ENCODE peak calls at places on chromosomes 4 and X, in seven cellular contexts. S is frontal cortex, I is skeletal muscle cell, X is activated T-cell treated with anti-CD3 and anti-CD28 coated beads for 1 hour, O is uterus, P is NB4, F is Caco-2. B is an unnamed sample.

GRCh38 chr4:2829321-2829932 is 14.2 kb upstream of the ADD1 start:
- DNase-seq in S (no peak), I (no peak), X (no peak), O (no peak), P (no peak), F (peak; percentile 26), B (no peak)

GRCh38 chr4:61202638-61203495 is 2.7 kb downstream of the ADGRL3 start:
- DNase-seq in S (peak; percentile 16), I (no peak), X (no peak), O (no peak), P (no peak), F (no peak), B (no peak)

GRCh38 chrX:17621566-17622270 is 115.6 kb upstream of the SCML1 start:
- DNase-seq in S (no peak), I (no peak), X (no peak), O (no peak), P (no peak), F (no peak), B (no peak)

GRCh38 chrX:85243761-85244410 is at the start of the genes SATL1 and ZNF711:
- DNase-seq in S (peak; percentile 39), I (peak; percentile 15), X (no peak), O (peak; percentile 40), P (no peak), F (peak; percentile 75), B (peak; percentile 51)

GRCh38 chrX:96704661-96705060 is 20.0 kb downstream of the DIAPH2 start:
- DNase-seq in S (no peak), I (no peak), X (no peak), O (no peak), P (no peak), F (no peak), B (no peak)

GRCh38 chrX:28880136-28880535 is 292.9 kb downstream of the IL1RAPL1 start:
- DNase-seq in S (no peak), I (peak; percentile 20), X (no peak), O (no peak), P (no peak), F (no peak), B (no peak)

GRCh38 chrX:107429090-107429489 is 20.4 kb upstream of the FRMPD3 start:
- DNase-seq in S (no peak), I (no peak), X (peak; percentile 6), O (no peak), P (peak; percentile 43), F (no peak), B (no peak)

GRCh38 chr4:70651864-70652506 is 14.3 kb downstream of the JCHAIN start:
- DNase-seq in S (peak; percentile 33), I (no peak), X (no peak), O (no peak), P (peak; percentile 45), F (no peak), B (no peak)

GRCh38 chrX:133668225-133668931 is 253.1 kb upstream of the GPC4 start:
- DNase-seq in S (no peak), I (no peak), X (no peak), O (no peak), P (no peak), F (no peak), B (no peak)

GRCh38 chrX:118631586-118631985 is 95.8 kb upstream of the IL13RA1 start:
- DNase-seq in S (no peak), I (no peak), X (no peak), O (no peak), P (peak; percentile 85), F (no peak), B (no peak)

GRCh38 chr4:4259484-4260100 is 11.6 kb upstream of the TMEM128 start:
- DNase-seq in S (no peak), I (no peak), X (no peak), O (no peak), P (no peak), F (peak; percentile 59), B (no peak)

GRCh38 chrX:67779099-67779498 is 235.3 kb downstream of the AR start:
- DNase-seq in S (no peak), I (no peak), X (no peak), O (no peak), P (no peak), F (no peak), B (no peak)

GRCh38 chrX:111360839-111361238 is 51.2 kb downstream of the DCX start:
- DNase-seq in S (no peak), I (no peak), X (no peak), O (no peak), P (no peak), F (no peak), B (no peak)

GRCh38 chr4:53659737-53660136 is 68.5 kb upstream of the LNX1 start:
- DNase-seq in S (no peak), I (no peak), X (no peak), O (no peak), P (no peak), F (no peak), B (no peak)

GRCh38 chr4:86032476-86033022 is 327.3 kb downstream of the MAPK10 start:
- DNase-seq in S (no peak), I (peak; percentile 93), X (no peak), O (peak; percentile 24), P (peak; percentile 44), F (no peak), B (no peak)

GRCh38 chr4:10171055-10171454 is 54.5 kb upstream of the WDR1 start:
- DNase-seq in S (no peak), I (no peak), X (no peak), O (no peak), P (peak; percentile 20), F (no peak), B (no peak)

GRCh38 chr4:10119263-10119662 is 2.7 kb upstream of the WDR1 start:
- DNase-seq in S (no peak), I (no peak), X (no peak), O (no peak), P (no peak), F (no peak), B (no peak)

GRCh38 chr4:3337357-3337732 is 44.5 kb downstream of the RGS12 start:
- DNase-seq in S (no peak), I (no peak), X (no peak), O (no peak), P (no peak), F (no peak), B (no peak)

GRCh38 chr4:5615496-5616075 is 92.8 kb downstream of the EVC2 start:
- DNase-seq in S (no peak), I (no peak), X (no peak), O (no peak), P (no peak), F (peak; percentile 40), B (no peak)

GRCh38 chr4:113584407-113585150 is 177.0 kb downstream of the CAMK2D start:
- DNase-seq in S (no peak), I (peak; percentile 67), X (no peak), O (no peak), P (peak; percentile 9), F (peak; percentile 30), B (no peak)

GRCh38 chr4:53695540-53696463 is 104.5 kb upstream of the LNX1 start:
- DNase-seq in S (no peak), I (no peak), X (no peak), O (no peak), P (no peak), F (no peak), B (no peak)

GRCh38 chr4:152996101-152996500 is 60.0 kb downstream of the FHDC1 start:
- DNase-seq in S (no peak), I (no peak), X (no peak), O (no peak), P (no peak), F (no peak), B (no peak)

GRCh38 chrX:14529288-14529989 is at the start of gene GLRA2:
- DNase-seq in S (no peak), I (no peak), X (peak; percentile 0), O (no peak), P (peak; percentile 27), F (peak; percentile 12), B (no peak)

GRCh38 chr4:10421344-10422055 is 35.7 kb downstream of the ZNF518B start:
- DNase-seq in S (no peak), I (no peak), X (no peak), O (no peak), P (no peak), F (no peak), B (no peak)

GRCh38 chr4:138242076-138242829 is at the start of gene SLC7A11:
- DNase-seq in S (peak; percentile 14), I (peak; percentile 98), X (no peak), O (peak; percentile 26), P (peak; percentile 97), F (peak; percentile 90), B (no peak)

GRCh38 chrX:21369613-21370012 is 4.6 kb upstream of the CNKSR2 start:
- DNase-seq in S (no peak), I (no peak), X (no peak), O (no peak), P (no peak), F (no peak), B (no peak)

GRCh38 chrX:123822965-123823364 is 36.9 kb upstream of the XIAP start:
- DNase-seq in S (no peak), I (no peak), X (no peak), O (no peak), P (no peak), F (no peak), B (no peak)

GRCh38 chr4:6032249-6033244 is 14.3 kb upstream of the C4orf50 start:
- DNase-seq in S (peak; percentile 64), I (no peak), X (no peak), O (no peak), P (no peak), F (no peak), B (no peak)

GRCh38 chrX:33336783-33337182 is 125.4 kb upstream of the DMD start:
- DNase-seq in S (no peak), I (no peak), X (no peak), O (peak; percentile 14), P (peak; percentile 6), F (no peak), B (no peak)

GRCh38 chr4:13547563-13548041 is 3.3 kb upstream of the NKX3-2 start:
- DNase-seq in S (peak; percentile 18), I (no peak), X (no peak), O (no peak), P (peak; percentile 81), F (no peak), B (no peak)

B was measured in ovary.